ENCODE peak calls at places on chromosome 12, in four cellular contexts. One of them, this sample, is unnamed.

GRCh38 chr12:2876431-2877046 is 435 bp downstream of the FOXM1 start:
- DNase-seq in WTC11: no peak
- DNase-seq in GM12878: no peak
- DNase-seq in K562: peak; percentile 40
- DNase-seq in this sample: no peak

GRCh38 chr12:114444422-114445279 is 38.7 kb upstream of the TBX5 start:
- DNase-seq in K562: no peak
- DNase-seq in GM12878: no peak
- DNase-seq in WTC11: peak; percentile 38
- DNase-seq in this sample: no peak

GRCh38 chr12:18153826-18154225 is 63.8 kb upstream of the RERGL start:
- DNase-seq in WTC11: no peak
- DNase-seq in K562: no peak
- DNase-seq in GM12878: no peak
- DNase-seq in this sample: no peak

GRCh38 chr12:108797677-108798076 is 59.7 kb downstream of the SSH1 start:
- DNase-seq in WTC11: no peak
- DNase-seq in GM12878: no peak
- DNase-seq in K562: no peak
- DNase-seq in this sample: no peak

GRCh38 chr12:12229556-12230092 is 37.2 kb downstream of the LRP6 start:
- DNase-seq in GM12878: no peak
- DNase-seq in K562: no peak
- DNase-seq in WTC11: no peak
- DNase-seq in this sample: no peak

GRCh38 chr12:56769868-56770267 is 6.7 kb downstream of the HSD17B6 start:
- DNase-seq in WTC11: no peak
- DNase-seq in GM12878: no peak
- DNase-seq in K562: no peak
- DNase-seq in this sample: no peak

GRCh38 chr12:122215789-122216188 is 10.1 kb downstream of the DIABLO start:
- DNase-seq in GM12878: no peak
- DNase-seq in WTC11: no peak
- DNase-seq in K562: no peak
- DNase-seq in this sample: no peak

GRCh38 chr12:19251481-19251880 is 121.9 kb downstream of the PLEKHA5 start:
- DNase-seq in WTC11: no peak
- DNase-seq in GM12878: no peak
- DNase-seq in K562: no peak
- DNase-seq in this sample: no peak

GRCh38 chr12:66131067-66131688 is 628 bp upstream of the LLPH start:
- DNase-seq in GM12878: no peak
- DNase-seq in K562: no peak
- DNase-seq in WTC11: no peak
- DNase-seq in this sample: no peak

GRCh38 chr12:59698599-59698998 is 102.8 kb downstream of the SLC16A7 start:
- DNase-seq in K562: no peak
- DNase-seq in GM12878: no peak
- DNase-seq in WTC11: no peak
- DNase-seq in this sample: no peak

GRCh38 chr12:97404549-97404948 is 58.1 kb upstream of the RMST start:
- DNase-seq in GM12878: peak; percentile 23
- DNase-seq in WTC11: peak; percentile 65
- DNase-seq in K562: peak; percentile 17
- DNase-seq in this sample: peak; percentile 51

GRCh38 chr12:72273851-72274284 is 1.7 kb downstream of the TRHDE start:
- DNase-seq in GM12878: no peak
- DNase-seq in K562: no peak
- DNase-seq in WTC11: no peak
- DNase-seq in this sample: no peak

GRCh38 chr12:104670439-104671406 is 214.0 kb downstream of the CHST11 start:
- DNase-seq in GM12878: peak; percentile 33
- DNase-seq in K562: no peak
- DNase-seq in WTC11: no peak
- DNase-seq in this sample: no peak

GRCh38 chr12:3313655-3314305 is 177.2 kb upstream of the PRMT8 start:
- DNase-seq in K562: peak; percentile 12
- DNase-seq in WTC11: peak; percentile 62
- DNase-seq in GM12878: no peak
- DNase-seq in this sample: peak; percentile 40

GRCh38 chr12:59023861-59024424 is 103.6 kb upstream of the LRIG3 start:
- DNase-seq in K562: no peak
- DNase-seq in GM12878: no peak
- DNase-seq in WTC11: no peak
- DNase-seq in this sample: no peak

GRCh38 chr12:25962932-25963525 is 4.5 kb downstream of the RASSF8 start:
- DNase-seq in WTC11: no peak
- DNase-seq in GM12878: no peak
- DNase-seq in K562: no peak
- DNase-seq in this sample: no peak

GRCh38 chr12:120290541-120291312 is 976 bp downstream of the RNU4-2 start:
- DNase-seq in K562: peak; percentile 30
- DNase-seq in WTC11: peak; percentile 45
- DNase-seq in GM12878: no peak
- DNase-seq in this sample: peak; percentile 35

GRCh38 chr12:103742349-103742784 is 98.7 kb downstream of the NT5DC3 start:
- DNase-seq in GM12878: no peak
- DNase-seq in WTC11: no peak
- DNase-seq in K562: no peak
- DNase-seq in this sample: no peak

DNA sequence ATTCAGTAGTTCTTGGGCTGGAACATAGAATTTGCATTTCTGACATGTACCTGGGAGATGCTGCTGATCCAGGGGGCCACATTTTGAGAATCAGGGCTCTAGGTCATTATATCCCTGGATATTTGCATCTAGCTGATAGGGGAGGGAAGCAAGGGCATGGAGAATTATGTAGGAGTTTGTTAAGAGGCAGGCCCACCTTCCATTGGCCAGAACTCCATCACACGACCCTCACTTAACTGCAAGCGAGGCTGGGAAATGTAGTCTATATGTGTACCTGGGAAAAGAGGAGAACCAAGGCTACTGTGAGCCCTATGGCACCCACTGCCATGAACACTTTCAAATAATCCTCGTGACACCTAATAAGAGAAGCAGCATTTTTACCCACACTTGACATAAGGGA is 657.6 kb downstream of the MED13L start:
- DNase-seq in WTC11: no peak
- DNase-seq in GM12878: no peak
- DNase-seq in K562: no peak
- DNase-seq in this sample: no peak
- TF ChIP-seq CREM in WTC11: no peak
- TF ChIP-seq CREM in GM12878: no peak
- TF ChIP-seq CREM in K562: no peak
- TF ChIP-seq CREM in this sample: no peak

DNA sequence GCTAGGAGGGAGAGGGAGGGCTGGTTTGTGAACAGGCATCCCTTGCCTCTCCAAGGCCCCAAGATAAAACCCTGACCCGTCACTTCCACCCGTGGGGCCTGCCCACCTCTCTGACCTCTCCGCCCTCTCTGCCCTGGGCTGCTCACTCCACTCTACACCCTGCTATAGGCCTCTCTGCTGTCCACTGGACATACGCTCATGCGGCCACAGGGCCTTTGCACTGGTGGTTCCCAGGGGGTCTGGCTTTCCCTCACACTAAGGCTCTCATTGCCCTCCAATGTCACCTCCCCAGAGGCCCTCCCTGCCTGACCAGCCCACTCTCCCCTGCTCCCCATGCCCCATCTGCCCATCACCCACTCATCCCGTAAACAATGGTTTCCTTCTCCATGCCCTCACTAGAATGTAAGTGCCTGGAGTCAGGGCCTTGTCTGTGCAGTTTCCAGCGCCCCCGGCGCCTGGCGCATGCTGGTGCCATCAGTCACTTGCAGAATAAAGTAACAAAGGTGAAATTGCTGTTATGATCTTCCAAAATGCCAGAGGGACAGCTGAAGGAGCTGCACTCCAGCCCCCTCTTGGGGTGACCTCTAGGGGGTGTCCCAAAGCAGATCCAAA is 73.6 kb downstream of the RFLNA start:
- DNase-seq in K562: no peak
- DNase-seq in GM12878: no peak
- DNase-seq in WTC11: no peak
- DNase-seq in this sample: no peak
- TF ChIP-seq CTCF in K562: no peak
- TF ChIP-seq CTCF in GM12878: no peak
- TF ChIP-seq CTCF in WTC11: no peak
- TF ChIP-seq CTCF in this sample: no peak

DNA sequence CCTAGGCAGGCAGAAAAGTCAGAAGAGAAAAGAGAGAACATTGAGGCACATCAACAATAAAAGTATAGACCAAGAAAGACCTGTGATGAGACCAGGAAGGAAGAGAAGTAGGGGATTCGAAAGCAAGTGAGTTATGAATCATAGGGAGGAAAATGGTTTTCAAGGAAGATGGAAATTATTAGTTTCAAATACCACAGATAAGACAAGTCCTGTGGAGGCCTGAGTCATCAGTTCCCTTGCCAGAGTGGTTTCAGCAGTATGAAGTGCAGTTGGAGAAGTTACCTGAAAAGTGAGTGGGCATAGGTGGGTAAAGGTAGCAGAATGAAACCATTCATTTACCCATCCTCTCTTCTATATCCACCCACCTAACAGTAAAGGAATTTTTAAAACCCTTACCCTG is 25.2 kb upstream of the TSPAN8 start:
- DNase-seq in GM12878: no peak
- DNase-seq in K562: no peak
- DNase-seq in WTC11: no peak
- DNase-seq in this sample: no peak
- TF ChIP-seq CREM in GM12878: no peak
- TF ChIP-seq CREM in K562: no peak
- TF ChIP-seq CREM in WTC11: no peak
- TF ChIP-seq CREM in this sample: no peak

GRCh38 chr12:130973906-130974305 is 20.2 kb downstream of the ADGRD1 start:
- DNase-seq in K562: no peak
- DNase-seq in WTC11: no peak
- DNase-seq in GM12878: no peak
- DNase-seq in this sample: no peak

GRCh38 chr12:130977759-130978127 is 24.0 kb downstream of the ADGRD1 start:
- DNase-seq in GM12878: no peak
- DNase-seq in K562: no peak
- DNase-seq in WTC11: no peak
- DNase-seq in this sample: no peak

GRCh38 chr12:130975116-130975515 is 21.4 kb downstream of the ADGRD1 start:
- DNase-seq in K562: no peak
- DNase-seq in GM12878: no peak
- DNase-seq in WTC11: no peak
- DNase-seq in this sample: no peak

GRCh38 chr12:130977046-130977758 is 23.5 kb downstream of the ADGRD1 start:
- DNase-seq in GM12878: no peak
- DNase-seq in WTC11: no peak
- DNase-seq in K562: no peak
- DNase-seq in this sample: no peak

DNA sequence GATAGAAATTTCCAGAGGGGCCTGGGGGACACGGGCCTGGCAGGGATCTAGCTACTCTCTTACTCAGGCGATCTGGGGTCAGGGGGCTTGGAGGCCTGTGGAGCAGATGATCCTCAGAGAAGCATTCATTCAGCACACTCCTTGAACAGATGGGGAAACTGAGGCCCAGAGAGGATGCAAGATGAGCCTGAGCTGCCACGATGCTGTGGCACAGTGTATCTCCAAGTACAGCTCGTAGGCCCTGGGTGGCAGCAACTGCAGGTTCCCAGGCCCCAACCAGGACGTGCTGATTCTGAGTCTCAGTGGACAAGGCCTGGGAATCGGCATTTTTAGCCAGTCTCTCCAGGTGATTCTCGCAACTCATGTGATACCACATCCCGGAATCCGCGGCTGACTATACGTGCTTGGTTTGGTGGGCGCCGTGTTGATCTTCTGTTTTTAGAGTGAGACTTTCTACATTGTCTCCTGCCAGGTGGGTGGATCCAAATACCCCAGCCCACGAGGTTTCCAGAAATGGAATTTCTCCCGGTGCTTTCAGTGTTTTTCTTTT is 22.5 kb downstream of the ADGRD1 start:
- DNase-seq in GM12878: no peak
- DNase-seq in K562: no peak
- DNase-seq in WTC11: no peak
- DNase-seq in this sample: no peak
- TF ChIP-seq CTCF in GM12878: no peak
- TF ChIP-seq CTCF in K562: no peak
- TF ChIP-seq CTCF in WTC11: no peak
- TF ChIP-seq CTCF in this sample: no peak

DNA sequence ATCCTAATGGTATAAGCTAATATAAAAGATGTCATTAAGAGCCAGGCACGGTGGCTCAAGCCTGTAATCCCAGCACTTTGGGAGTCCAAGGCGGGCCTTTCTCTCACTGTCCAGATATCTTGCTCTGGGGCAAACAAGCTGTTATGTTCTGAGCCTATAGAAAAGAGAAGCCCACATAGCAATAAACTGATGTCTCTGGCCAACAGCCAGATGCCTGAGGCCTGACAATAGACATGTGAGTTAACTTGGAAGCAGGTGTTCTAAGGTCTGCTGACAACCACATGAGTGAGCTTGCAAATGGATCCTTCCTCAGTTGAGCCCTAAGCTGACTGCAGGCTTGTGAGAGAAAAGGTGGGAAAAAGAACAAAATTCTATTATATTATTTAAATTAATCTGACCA is 25.0 kb downstream of the YAF2 start:
- DNase-seq in WTC11: no peak
- DNase-seq in GM12878: no peak
- DNase-seq in K562: no peak
- DNase-seq in this sample: no peak
- TF ChIP-seq CREM in WTC11: no peak
- TF ChIP-seq CREM in GM12878: no peak
- TF ChIP-seq CREM in K562: no peak
- TF ChIP-seq CREM in this sample: no peak

GRCh38 chr12:45213107-45213506 is 2.8 kb upstream of the ANO6 start:
- DNase-seq in K562: no peak
- DNase-seq in GM12878: no peak
- DNase-seq in WTC11: no peak
- DNase-seq in this sample: no peak
- TF ChIP-seq CTCF in K562: no peak
- TF ChIP-seq CTCF in GM12878: no peak
- TF ChIP-seq CTCF in WTC11: no peak
- TF ChIP-seq CTCF in this sample: no peak

This sample was measured in HepG2.